ENCODE peak calls at places on chromosome 10, in four cellular contexts. D is heart left ventricle; O is activated B cell treated with CpG ODN at 0.5 μM for 24 hours; U is naive thymus-derived CD8-positive, alpha-beta T cell. C is an unnamed sample.

GRCh38 chr10:35523670-35524225 is 81.4 kb upstream of the GJD4 start:
- DNase-seq in U (no peak), O (no peak), D (no peak), C (no peak)

GRCh38 chr10:63757067-63757466 is 235.9 kb downstream of the REEP3 start:
- DNase-seq in O (no peak), U (no peak), D (no peak), C (no peak)

GRCh38 chr10:85995791-85996190 is 370.8 kb downstream of the GRID1 start:
- DNase-seq in O (no peak), U (no peak), D (no peak), C (peak; percentile 44)

GRCh38 chr10:1416456-1417037 is 320.8 kb downstream of the ADARB2 start:
- DNase-seq in O (no peak), U (no peak), D (no peak), C (no peak)

GRCh38 chr10:71621783-71622526 is 97.6 kb downstream of the C10orf105 start:
- DNase-seq in D (peak; percentile 42), O (no peak), U (no peak), C (peak; percentile 68)

GRCh38 chr10:6542999-6543430 is 37.1 kb downstream of the PRKCQ start:
- DNase-seq in U (peak; percentile 65), D (no peak), O (no peak), C (no peak)

GRCh38 chr10:96974348-96974747 is 142.2 kb downstream of the LCOR start:
- DNase-seq in D (no peak), U (no peak), O (no peak), C (no peak)

GRCh38 chr10:58660577-58661255 is 148.0 kb downstream of the BICC1 start:
- DNase-seq in D (no peak), U (no peak), O (no peak), C (no peak)

GRCh38 chr10:122515022-122515424 is 45.5 kb upstream of the DMBT1 start:
- DNase-seq in U (no peak), O (no peak), D (no peak), C (no peak)

GRCh38 chr10:127492607-127493250 is 56.4 kb upstream of the NPS start:
- DNase-seq in U (no peak), D (no peak), O (no peak), C (no peak)

GRCh38 chr10:43250625-43250924 is 16.3 kb downstream of the RASGEF1A start:
- DNase-seq in U (no peak), D (no peak), O (no peak), C (no peak)

GRCh38 chr10:29081971-29082699 is 206.7 kb upstream of the LYZL1 start:
- DNase-seq in U (no peak), O (no peak), D (peak; percentile 35), C (peak; percentile 63)

GRCh38 chr10:116287906-116288501 is 15.0 kb upstream of the GFRA1 start:
- DNase-seq in U (no peak), D (no peak), O (no peak), C (peak; percentile 46)

GRCh38 chr10:5538446-5538845 is 13.7 kb downstream of the CALML3 start:
- DNase-seq in O (no peak), D (no peak), U (no peak), C (no peak)

GRCh38 chr10:30542001-30542861 is 87.3 kb downstream of the LYZL2 start:
- DNase-seq in O (no peak), U (no peak), D (no peak), C (peak; percentile 56)

GRCh38 chr10:69232252-69232651 is 12.1 kb downstream of the HKDC1 start:
- DNase-seq in O (no peak), U (no peak), D (no peak), C (no peak)

GRCh38 chr10:52952391-52953079 is 180.0 kb upstream of the MBL2 start:
- DNase-seq in U (no peak), D (no peak), O (no peak), C (peak; percentile 36)

GRCh38 chr10:16741540-16741939 is 75.7 kb downstream of the RSU1 start:
- DNase-seq in D (no peak), U (no peak), O (no peak), C (no peak)

GRCh38 chr10:11201911-11202310 is 184.2 kb downstream of the CELF2 start:
- DNase-seq in U (no peak), O (no peak), D (no peak), C (no peak)

GRCh38 chr10:108424656-108425055 is 1260.2 kb upstream of the SORCS1 start:
- DNase-seq in D (no peak), O (no peak), U (no peak), C (no peak)

GRCh38 chr10:24958701-24959392 is 6.4 kb upstream of the PRTFDC1 start:
- DNase-seq in U (no peak), D (no peak), O (no peak), C (no peak)

GRCh38 chr10:59625842-59626522 is 83.7 kb downstream of the SLC16A9 start:
- DNase-seq in D (no peak), O (no peak), U (peak; percentile 37), C (peak; percentile 26)

GRCh38 chr10:17001297-17001744 is 128.3 kb downstream of the CUBN start:
- DNase-seq in U (no peak), D (peak; percentile 48), O (no peak), C (no peak)

GRCh38 chr10:45602082-45602730 is 70.4 kb downstream of the ZFAND4 start:
- DNase-seq in D (no peak), O (no peak), U (no peak), C (no peak)

C was measured in thyroid gland.